ENCODE peak calls at places on chromosomes 12 and 14, in seven cellular contexts. Y is activated naive CD4-positive, alpha-beta T cell treated with anti-CD3 and anti-CD28 coated beads, Interleukin-2, amount 50 U/mL, for 16 hours; N is stimulated activated CD4-positive, alpha-beta T cell treated with anti-CD3 and anti-CD28 coated beads, Interleukin-15, amount 100 ng/mL, for 1 hour; J is aorta; M is body of pancreas; F is HFFc6; U is CD8-positive, alpha-beta T cell. V is an unnamed sample.

GRCh38 chr12:131250028-131250950 is 296.6 kb downstream of the ADGRD1 start:
- DNase-seq in J (peak), M (peak), U (no peak), N (no peak), F (no peak), Y (no peak), V (no peak)

GRCh38 chr14:45902241-45902640 is 649.2 kb upstream of the MIS18BP1 start:
- DNase-seq in N (no peak), U (no peak), M (no peak), J (no peak), Y (no peak), F (no peak), V (no peak)

GRCh38 chr12:54147186-54147585 is 41.6 kb downstream of the SMUG1 start:
- DNase-seq in U (no peak), Y (no peak), F (no peak), N (no peak), M (no peak), J (peak), V (no peak)

GRCh38 chr12:109542876-109543275 is 30.4 kb downstream of the MMAB start:
- DNase-seq in M (no peak), F (no peak), N (no peak), U (no peak), J (no peak), Y (no peak), V (no peak)

GRCh38 chr12:128779901-128780300 is 43.9 kb downstream of the SLC15A4 start:
- DNase-seq in N (no peak), J (no peak), M (no peak), F (no peak), U (no peak), Y (no peak), V (no peak)

GRCh38 chr12:20463920-20464524 is 95.7 kb downstream of the PDE3A start:
- DNase-seq in N (no peak), M (no peak), Y (no peak), F (peak), J (no peak), U (no peak), V (no peak)

GRCh38 chr12:77746108-77746507 is 84.6 kb upstream of the NAV3 start:
- DNase-seq in F (no peak), N (no peak), U (no peak), J (no peak), M (no peak), Y (no peak), V (no peak)

GRCh38 chr12:65462506-65462905 is 184.0 kb downstream of the MSRB3 start:
- DNase-seq in J (no peak), U (no peak), M (no peak), Y (no peak), F (no peak), N (no peak), V (no peak)

GRCh38 chr14:77158175-77158908 is 16.8 kb upstream of the ZDHHC22 start:
- DNase-seq in J (peak), M (no peak), U (no peak), N (no peak), Y (no peak), F (peak), V (no peak)

GRCh38 chr12:11795910-11796459 is 146.5 kb downstream of the ETV6 start:
- DNase-seq in J (no peak), F (peak), U (no peak), M (peak), Y (no peak), N (no peak), V (no peak)

GRCh38 chr12:65999564-66000280 is 130.8 kb downstream of the LLPH start:
- DNase-seq in M (no peak), J (no peak), Y (no peak), F (peak), U (no peak), N (no peak), V (no peak)

GRCh38 chr12:109482894-109483293 is 5.5 kb downstream of the UBE3B start:
- DNase-seq in J (no peak), F (no peak), M (no peak), Y (no peak), U (no peak), N (no peak), V (no peak)

GRCh38 chr12:57840701-57841100 is 5.8 kb downstream of the CTDSP2 start:
- DNase-seq in F (no peak), M (peak), Y (no peak), N (no peak), U (no peak), J (no peak), V (no peak)

GRCh38 chr12:113039911-113040425 is 16.6 kb upstream of the DTX1 start:
- DNase-seq in U (no peak), Y (no peak), F (no peak), M (no peak), J (no peak), N (no peak), V (no peak)

GRCh38 chr14:104187121-104187889 is 48.9 kb downstream of the KIF26A start:
- DNase-seq in N (no peak), F (no peak), Y (no peak), M (peak), J (no peak), U (no peak), V (no peak)

GRCh38 chr14:67464377-67464776 is 24.1 kb downstream of the TMEM229B start:
- DNase-seq in M (no peak), J (no peak), F (no peak), U (peak), Y (no peak), N (no peak), V (no peak)

GRCh38 chr14:54697806-54698205 is 130.9 kb downstream of the SAMD4A start:
- DNase-seq in Y (no peak), U (no peak), F (no peak), M (no peak), J (no peak), N (no peak), V (no peak)

GRCh38 chr12:25929096-25929637 is 29.3 kb upstream of the RASSF8 start:
- DNase-seq in M (no peak), U (no peak), N (no peak), Y (no peak), J (no peak), F (no peak), V (no peak)

GRCh38 chr14:92938890-92939671 is 16.1 kb downstream of the CHGA start:
- DNase-seq in J (no peak), Y (no peak), M (no peak), N (no peak), U (no peak), F (no peak), V (no peak)

GRCh38 chr14:34433957-34434356 is 28.1 kb downstream of the SPTSSA start:
- DNase-seq in U (no peak), M (no peak), N (no peak), Y (no peak), J (no peak), F (no peak), V (no peak)

GRCh38 chr12:132453361-132454133 is 36.4 kb upstream of the FBRSL1 start:
- DNase-seq in M (no peak), Y (no peak), J (no peak), F (no peak), U (no peak), N (no peak), V (no peak)

V was measured in osteocyte.